ENCODE peak calls at places on chromosomes 5 and 9, in six cellular contexts. J is HepG2, E is A549, K is H1, U is WTC11, Q is K562. O is an unnamed sample.

GRCh38 chr9:133105461-133105770 is 15.6 kb downstream of the RALGDS start:
- DNase-seq in J (no peak), E (no peak), K (no peak), U (no peak), Q (no peak), O (no peak)

GRCh38 chr9:72400866-72401265 is 35.9 kb upstream of the ZFAND5 start:
- DNase-seq in J (no peak), E (no peak), K (no peak), U (no peak), Q (no peak), O (no peak)

GRCh38 chr5:154302181-154302580 is 111.6 kb downstream of the GALNT10 start:
- DNase-seq in J (no peak), E (no peak), K (peak), U (no peak), Q (no peak), O (no peak)

GRCh38 chr9:82882744-82883143 is 180.2 kb downstream of the RASEF start:
- DNase-seq in J (no peak), E (no peak), K (no peak), U (no peak), Q (no peak), O (peak)

GRCh38 chr5:171166766-171167165 is 142.3 kb upstream of the TLX3 start:
- DNase-seq in J (no peak), E (no peak), K (no peak), U (no peak), Q (no peak), O (no peak)

GRCh38 chr9:123069010-123069481 is 35.6 kb downstream of the GPR21 start:
- DNase-seq in J (no peak), E (no peak), K (no peak), U (no peak), Q (no peak), O (peak)

GRCh38 chr5:128199611-128200010 is 116.0 kb downstream of the SLC12A2 start:
- DNase-seq in J (no peak), E (no peak), K (no peak), U (no peak), Q (no peak), O (no peak)

GRCh38 chr5:179416906-179417470 is 71.7 kb upstream of the ADAMTS2 start:
- DNase-seq in J (no peak), E (no peak), K (no peak), U (no peak), Q (no peak), O (no peak)

GRCh38 chr5:136211282-136211681 is 18.3 kb upstream of the SMIM32 start:
- DNase-seq in J (no peak), E (no peak), K (no peak), U (no peak), Q (no peak), O (no peak)

GRCh38 chr5:16884595-16884994 is 51.5 kb downstream of the MYO10 start:
- DNase-seq in J (no peak), E (no peak), K (no peak), U (no peak), Q (no peak), O (no peak)

GRCh38 chr9:87437966-87438365 is 59.7 kb upstream of the DAPK1 start:
- DNase-seq in J (no peak), E (no peak), K (no peak), U (no peak), Q (no peak), O (no peak)

GRCh38 chr5:124651663-124652513 is 94.6 kb downstream of the ZNF608 start:
- DNase-seq in J (peak), E (peak), K (peak), U (peak), Q (peak), O (peak)

GRCh38 chr5:113452941-113453340 is 18.2 kb upstream of the TSSK1B start:
- DNase-seq in J (no peak), E (no peak), K (no peak), U (no peak), Q (no peak), O (no peak)
- TF ChIP-seq JUN in J (no peak), E (no peak), K (no peak), U (no peak), Q (no peak), O (no peak)

GRCh38 chr9:77981907-77982306 is 49.7 kb downstream of the GNAQ start:
- DNase-seq in J (no peak), E (no peak), K (no peak), U (no peak), Q (no peak), O (no peak)
- TF ChIP-seq JUN in J (no peak), E (no peak), K (no peak), U (no peak), Q (no peak), O (no peak)

DNA sequence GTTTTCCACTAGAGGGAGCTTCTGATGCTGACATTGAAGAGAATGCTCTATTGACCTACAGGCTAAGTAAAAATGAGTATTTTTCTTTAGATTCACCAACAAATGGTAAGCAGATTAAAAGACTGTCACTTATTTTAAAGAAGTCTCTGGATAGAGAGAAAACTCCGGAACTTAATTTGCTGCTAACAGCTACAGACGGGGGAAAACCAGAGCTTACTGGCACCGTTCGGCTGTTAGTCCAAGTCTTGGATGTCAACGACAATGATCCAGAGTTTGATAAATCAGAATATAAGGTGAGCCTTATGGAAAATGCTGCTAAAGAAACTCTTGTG is 764 bp downstream of the PCDHA11 start:
- DNase-seq in J (no peak), E (no peak), K (no peak), U (no peak), Q (no peak), O (no peak)
- TF ChIP-seq JUN in J (no peak), E (no peak), K (no peak), U (no peak), Q (no peak), O (no peak)

DNA sequence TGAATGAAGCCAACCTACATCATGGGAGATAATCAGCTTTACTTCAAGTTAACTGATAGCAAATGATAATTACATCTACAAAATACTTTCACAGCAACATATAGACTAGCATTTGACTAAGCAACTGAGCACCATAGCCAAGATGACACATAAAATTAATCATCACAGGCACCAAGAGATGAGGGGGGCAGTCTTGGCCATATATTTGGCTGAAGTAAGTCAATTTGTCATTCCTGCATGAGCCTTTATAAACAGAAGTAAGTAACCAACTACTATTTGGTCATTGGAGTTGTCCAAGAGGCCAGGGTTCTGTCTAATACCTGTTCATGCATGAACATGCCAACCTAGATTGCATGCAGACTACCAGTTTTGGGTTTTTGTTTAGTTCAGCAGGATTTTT is 53.6 kb downstream of the PDCD1LG2 start:
- DNase-seq in J (no peak), E (no peak), K (no peak), U (no peak), Q (no peak), O (no peak)
- TF ChIP-seq JUN in J (no peak), E (no peak), K (no peak), U (no peak), Q (no peak), O (no peak)

GRCh38 chr5:100834519-100834918 is 68.6 kb downstream of the ST8SIA4 start:
- DNase-seq in J (no peak), E (no peak), K (no peak), U (no peak), Q (no peak), O (no peak)
- TF ChIP-seq JUN in J (no peak), E (no peak), K (no peak), U (no peak), Q (no peak), O (no peak)

DNA sequence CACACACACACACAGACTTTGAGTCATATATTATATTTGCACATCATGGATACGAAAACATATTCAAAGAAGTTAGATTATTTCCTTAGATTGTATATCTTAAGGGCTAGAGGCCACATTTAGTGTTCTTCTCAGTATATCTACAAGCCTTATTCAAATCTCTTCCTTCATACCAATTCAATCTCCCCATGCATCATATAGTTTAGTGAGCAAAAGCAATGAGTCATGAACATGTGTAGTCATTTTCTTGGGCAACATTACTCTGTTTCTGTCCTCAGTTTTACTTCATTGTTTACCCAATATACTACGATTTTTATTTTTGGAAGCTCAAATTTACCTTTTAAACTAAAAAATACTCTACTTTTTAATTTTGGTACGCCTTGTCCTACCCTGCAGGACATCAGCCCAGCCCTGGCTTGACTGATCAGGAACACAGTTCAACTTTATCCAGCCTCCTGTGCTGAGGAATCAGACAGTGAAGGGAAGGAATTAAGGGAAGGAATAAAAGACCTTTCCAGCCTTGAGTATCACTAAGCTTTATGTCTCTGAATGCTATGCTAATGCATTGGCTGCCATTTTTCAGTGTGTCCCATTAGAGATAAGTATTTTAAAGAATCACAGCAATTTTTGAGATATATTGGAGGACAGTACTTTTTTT is 101.7 kb upstream of the FST start:
- DNase-seq in J (no peak), E (no peak), K (no peak), U (no peak), Q (no peak), O (peak)
- TF ChIP-seq JUN in J (no peak), E (no peak), K (no peak), U (no peak), Q (no peak), O (peak)

DNA sequence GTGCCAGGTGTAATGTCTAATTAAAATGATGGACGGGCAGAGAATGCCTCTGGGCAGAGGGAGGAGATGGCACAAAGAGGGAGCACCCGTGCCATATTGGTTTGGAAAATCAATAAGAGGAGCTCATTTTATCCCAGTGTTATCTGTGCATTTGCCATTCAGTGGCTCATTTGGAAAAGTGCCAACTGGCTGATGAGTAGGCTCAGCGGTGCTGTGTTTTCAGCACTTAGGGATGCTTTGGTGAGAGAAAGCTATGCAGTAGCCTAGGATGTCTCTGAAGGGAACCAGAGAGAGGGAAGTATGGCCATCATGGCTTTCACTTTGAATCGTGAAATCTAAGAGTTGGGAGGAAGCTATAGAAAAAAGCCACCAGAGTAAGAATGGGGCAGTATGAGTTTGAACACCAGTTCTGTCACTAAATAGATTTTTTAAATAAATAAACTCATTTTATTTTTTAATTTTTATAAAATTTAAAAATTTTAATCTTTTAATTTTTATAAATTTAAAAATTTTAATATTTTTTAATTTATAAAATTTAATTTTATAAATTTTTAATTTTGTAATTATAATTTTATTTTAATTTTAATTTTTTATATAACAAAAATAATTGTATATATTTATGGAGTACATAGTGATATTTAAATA is 472.8 kb downstream of the BRINP1 start:
- DNase-seq in J (no peak), E (no peak), K (no peak), U (no peak), Q (no peak), O (no peak)
- TF ChIP-seq JUN in J (no peak), E (no peak), K (no peak), U (no peak), Q (no peak), O (no peak)

DNA sequence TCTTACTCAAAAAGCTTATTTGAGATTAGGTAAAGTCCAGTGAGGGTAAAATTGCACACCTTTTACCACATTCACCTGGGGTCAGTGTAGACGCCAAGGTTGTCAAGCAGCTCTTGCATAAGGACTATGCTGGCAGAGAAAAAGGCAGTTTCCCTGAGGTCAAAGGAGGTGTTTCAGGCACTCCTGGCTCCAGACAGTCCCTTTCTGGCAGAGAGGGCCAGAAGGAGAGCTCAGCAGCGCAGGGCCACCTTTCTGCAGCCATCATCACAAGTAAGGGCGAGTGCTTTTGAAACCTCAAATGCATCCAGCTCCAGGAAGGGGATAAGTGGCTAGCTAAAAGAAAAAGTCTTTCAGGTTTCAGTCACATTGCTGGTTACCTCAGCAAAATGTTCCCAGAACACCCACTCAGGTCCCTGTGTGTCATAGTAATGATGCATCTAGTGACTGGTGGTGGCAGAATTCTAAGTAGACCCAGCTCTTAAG is 16.7 kb upstream of the IL13 start:
- DNase-seq in J (no peak), E (no peak), K (no peak), U (no peak), Q (no peak), O (no peak)
- TF ChIP-seq JUN in J (no peak), E (no peak), K (no peak), U (no peak), Q (no peak), O (no peak)

GRCh38 chr5:11903121-11903613 is 1.1 kb downstream of the CTNND2 start:
- DNase-seq in J (no peak), E (no peak), K (no peak), U (peak), Q (no peak), O (no peak)
- TF ChIP-seq JUN in J (no peak), E (no peak), K (no peak), U (no peak), Q (no peak), O (no peak)